ENCODE peak calls at places on chromosomes 12 and 14, in seven cellular contexts. One of them, this sample, is unnamed.

GRCh38 chr12:89154743-89155530 is 197.4 kb downstream of the DUSP6 start:
- DNase-seq in mammary epithelial cell: no peak
- DNase-seq in fibroblast of mammary gland: peak
- DNase-seq in foreskin fibroblast: no peak
- DNase-seq in transverse colon: no peak
- DNase-seq in fibroblast of villous mesenchyme: peak
- DNase-seq in sigmoid colon: no peak
- DNase-seq in this sample: no peak

GRCh38 chr14:103504991-103505565 is 17.6 kb downstream of the CKB start:
- DNase-seq in fibroblast of mammary gland: no peak
- DNase-seq in sigmoid colon: no peak
- DNase-seq in fibroblast of villous mesenchyme: no peak
- DNase-seq in foreskin fibroblast: no peak
- DNase-seq in transverse colon: no peak
- DNase-seq in mammary epithelial cell: no peak
- DNase-seq in this sample: no peak

GRCh38 chr12:59322473-59322872 is 273.4 kb upstream of the SLC16A7 start:
- DNase-seq in transverse colon: no peak
- DNase-seq in fibroblast of villous mesenchyme: no peak
- DNase-seq in fibroblast of mammary gland: no peak
- DNase-seq in mammary epithelial cell: no peak
- DNase-seq in sigmoid colon: no peak
- DNase-seq in foreskin fibroblast: no peak
- DNase-seq in this sample: no peak

GRCh38 chr12:27334052-27334720 is 1.6 kb downstream of the BMAL2 start:
- DNase-seq in transverse colon: no peak
- DNase-seq in foreskin fibroblast: no peak
- DNase-seq in sigmoid colon: no peak
- DNase-seq in fibroblast of mammary gland: no peak
- DNase-seq in fibroblast of villous mesenchyme: no peak
- DNase-seq in mammary epithelial cell: no peak
- DNase-seq in this sample: no peak

GRCh38 chr14:81555051-81555450 is 21.4 kb upstream of the SEL1L start:
- DNase-seq in fibroblast of villous mesenchyme: no peak
- DNase-seq in foreskin fibroblast: no peak
- DNase-seq in transverse colon: no peak
- DNase-seq in mammary epithelial cell: no peak
- DNase-seq in fibroblast of mammary gland: no peak
- DNase-seq in sigmoid colon: no peak
- DNase-seq in this sample: no peak

GRCh38 chr12:89194683-89195082 is 157.6 kb downstream of the DUSP6 start:
- DNase-seq in sigmoid colon: no peak
- DNase-seq in foreskin fibroblast: no peak
- DNase-seq in mammary epithelial cell: no peak
- DNase-seq in fibroblast of villous mesenchyme: no peak
- DNase-seq in transverse colon: no peak
- DNase-seq in fibroblast of mammary gland: no peak
- DNase-seq in this sample: no peak

GRCh38 chr14:51430600-51430999 is 190.6 kb downstream of the TMX1 start:
- DNase-seq in sigmoid colon: no peak
- DNase-seq in fibroblast of mammary gland: no peak
- DNase-seq in transverse colon: no peak
- DNase-seq in fibroblast of villous mesenchyme: peak
- DNase-seq in mammary epithelial cell: no peak
- DNase-seq in foreskin fibroblast: no peak
- DNase-seq in this sample: no peak

GRCh38 chr14:90839024-90839888 is 23.0 kb upstream of the TTC7B start:
- DNase-seq in transverse colon: no peak
- DNase-seq in mammary epithelial cell: no peak
- DNase-seq in foreskin fibroblast: peak
- DNase-seq in fibroblast of villous mesenchyme: peak
- DNase-seq in sigmoid colon: peak
- DNase-seq in fibroblast of mammary gland: peak
- DNase-seq in this sample: peak

GRCh38 chr12:23421556-23421955 is 527.9 kb downstream of the SOX5 start:
- DNase-seq in foreskin fibroblast: no peak
- DNase-seq in mammary epithelial cell: no peak
- DNase-seq in transverse colon: no peak
- DNase-seq in sigmoid colon: no peak
- DNase-seq in fibroblast of mammary gland: no peak
- DNase-seq in fibroblast of villous mesenchyme: no peak
- DNase-seq in this sample: no peak

GRCh38 chr12:4910502-4911315 is 1.0 kb downstream of the KCNA1 start:
- DNase-seq in sigmoid colon: no peak
- DNase-seq in transverse colon: no peak
- DNase-seq in fibroblast of mammary gland: no peak
- DNase-seq in fibroblast of villous mesenchyme: no peak
- DNase-seq in foreskin fibroblast: no peak
- DNase-seq in mammary epithelial cell: no peak
- DNase-seq in this sample: no peak

GRCh38 chr12:113900711-113901110 is 65.4 kb downstream of the RBM19 start:
- DNase-seq in transverse colon: no peak
- DNase-seq in foreskin fibroblast: no peak
- DNase-seq in mammary epithelial cell: no peak
- DNase-seq in sigmoid colon: no peak
- DNase-seq in fibroblast of mammary gland: no peak
- DNase-seq in fibroblast of villous mesenchyme: peak
- DNase-seq in this sample: no peak

GRCh38 chr12:25812295-25812694 is 146.2 kb upstream of the RASSF8 start:
- DNase-seq in transverse colon: no peak
- DNase-seq in foreskin fibroblast: no peak
- DNase-seq in fibroblast of villous mesenchyme: no peak
- DNase-seq in fibroblast of mammary gland: no peak
- DNase-seq in mammary epithelial cell: no peak
- DNase-seq in sigmoid colon: no peak
- DNase-seq in this sample: no peak

GRCh38 chr12:15590180-15590826 is 198.9 kb downstream of the EPS8 start:
- DNase-seq in transverse colon: peak
- DNase-seq in foreskin fibroblast: peak
- DNase-seq in mammary epithelial cell: peak
- DNase-seq in fibroblast of mammary gland: peak
- DNase-seq in sigmoid colon: peak
- DNase-seq in fibroblast of villous mesenchyme: peak
- DNase-seq in this sample: no peak

GRCh38 chr14:95341115-95341514 is 21.4 kb upstream of the CLMN start:
- DNase-seq in mammary epithelial cell: peak
- DNase-seq in sigmoid colon: no peak
- DNase-seq in foreskin fibroblast: no peak
- DNase-seq in transverse colon: no peak
- DNase-seq in fibroblast of mammary gland: peak
- DNase-seq in fibroblast of villous mesenchyme: no peak
- DNase-seq in this sample: no peak

GRCh38 chr12:113093409-113094101 is 37.0 kb downstream of the DTX1 start:
- DNase-seq in fibroblast of villous mesenchyme: no peak
- DNase-seq in sigmoid colon: no peak
- DNase-seq in fibroblast of mammary gland: no peak
- DNase-seq in foreskin fibroblast: no peak
- DNase-seq in transverse colon: no peak
- DNase-seq in mammary epithelial cell: no peak
- DNase-seq in this sample: no peak

GRCh38 chr14:33957299-33957698 is 6.4 kb upstream of the EGLN3 start:
- DNase-seq in mammary epithelial cell: no peak
- DNase-seq in fibroblast of villous mesenchyme: no peak
- DNase-seq in fibroblast of mammary gland: no peak
- DNase-seq in sigmoid colon: no peak
- DNase-seq in transverse colon: no peak
- DNase-seq in foreskin fibroblast: no peak
- DNase-seq in this sample: no peak

GRCh38 chr14:32006267-32007110 is 70.6 kb upstream of the ARHGAP5 start:
- DNase-seq in transverse colon: no peak
- DNase-seq in fibroblast of villous mesenchyme: peak
- DNase-seq in sigmoid colon: no peak
- DNase-seq in fibroblast of mammary gland: no peak
- DNase-seq in foreskin fibroblast: no peak
- DNase-seq in mammary epithelial cell: no peak
- DNase-seq in this sample: no peak

GRCh38 chr14:23933706-23934105 is 19.9 kb upstream of the DHRS4 start:
- DNase-seq in mammary epithelial cell: no peak
- DNase-seq in fibroblast of mammary gland: no peak
- DNase-seq in sigmoid colon: no peak
- DNase-seq in fibroblast of villous mesenchyme: no peak
- DNase-seq in foreskin fibroblast: no peak
- DNase-seq in transverse colon: no peak
- DNase-seq in this sample: no peak

GRCh38 chr14:64706552-64707193 is 2.4 kb downstream of the PLEKHG3 start:
- DNase-seq in sigmoid colon: peak
- DNase-seq in fibroblast of mammary gland: no peak
- DNase-seq in foreskin fibroblast: no peak
- DNase-seq in transverse colon: no peak
- DNase-seq in mammary epithelial cell: no peak
- DNase-seq in fibroblast of villous mesenchyme: peak
- DNase-seq in this sample: no peak

GRCh38 chr12:64494998-64495729 is 43.2 kb downstream of the TBK1 start:
- DNase-seq in sigmoid colon: no peak
- DNase-seq in transverse colon: no peak
- DNase-seq in foreskin fibroblast: no peak
- DNase-seq in fibroblast of villous mesenchyme: no peak
- DNase-seq in fibroblast of mammary gland: no peak
- DNase-seq in mammary epithelial cell: no peak
- DNase-seq in this sample: no peak

GRCh38 chr14:92783813-92784431 is 10.2 kb upstream of the GOLGA5 start:
- DNase-seq in sigmoid colon: no peak
- DNase-seq in fibroblast of mammary gland: peak
- DNase-seq in fibroblast of villous mesenchyme: peak
- DNase-seq in transverse colon: peak
- DNase-seq in foreskin fibroblast: peak
- DNase-seq in mammary epithelial cell: peak
- DNase-seq in this sample: no peak

DNA sequence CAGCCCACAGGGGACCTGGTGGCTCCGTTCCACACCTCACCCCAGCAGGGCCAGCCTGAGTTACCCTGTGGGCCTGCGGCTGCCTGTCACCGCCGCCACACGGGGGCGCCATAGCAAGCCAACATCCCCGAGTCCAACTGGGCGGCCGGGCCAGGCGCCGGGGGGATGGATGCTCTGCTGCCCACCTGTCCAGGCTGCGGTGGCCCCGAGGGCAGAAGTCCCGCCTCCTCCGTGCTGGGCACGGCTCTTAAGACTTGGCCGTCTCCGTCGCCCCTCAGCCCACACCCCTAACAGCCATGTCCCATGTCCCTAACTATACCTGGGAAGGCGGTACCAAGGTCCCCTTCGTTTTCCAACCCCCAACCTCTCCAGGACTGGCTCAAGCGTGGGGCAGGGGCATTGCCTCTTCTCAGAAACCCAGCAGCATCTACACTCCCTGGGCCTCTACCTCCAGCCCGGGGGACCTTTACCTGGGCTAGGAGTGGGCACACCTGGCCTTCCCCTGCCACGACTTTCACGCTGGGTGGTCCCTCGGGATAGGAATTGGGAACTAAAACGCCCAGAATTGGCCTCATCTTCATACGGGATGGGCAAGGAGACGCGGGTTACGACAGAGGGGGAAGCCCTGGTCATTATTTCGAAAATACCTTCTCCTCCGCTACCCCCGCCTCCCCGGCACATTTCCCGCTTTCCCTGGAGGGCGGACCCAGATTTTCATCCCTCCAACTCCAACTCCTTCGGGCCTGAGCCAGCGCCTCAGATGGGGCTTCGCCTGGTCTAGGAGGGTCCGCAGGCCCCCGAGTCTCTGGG is 1.1 kb upstream of the CYP46A1 start:
- DNase-seq in transverse colon: peak
- DNase-seq in sigmoid colon: peak
- DNase-seq in mammary epithelial cell: peak
- DNase-seq in fibroblast of villous mesenchyme: peak
- DNase-seq in foreskin fibroblast: peak
- DNase-seq in fibroblast of mammary gland: peak
- DNase-seq in this sample: peak
- TF ChIP-seq CTCF in transverse colon: peak
- TF ChIP-seq CTCF in sigmoid colon: peak
- TF ChIP-seq CTCF in mammary epithelial cell: peak
- TF ChIP-seq CTCF in fibroblast of villous mesenchyme: peak
- TF ChIP-seq CTCF in foreskin fibroblast: peak
- TF ChIP-seq CTCF in fibroblast of mammary gland: peak
- TF ChIP-seq CTCF in this sample: peak

GRCh38 chr12:3405821-3406220 is 85.2 kb upstream of the PRMT8 start:
- DNase-seq in sigmoid colon: no peak
- DNase-seq in foreskin fibroblast: no peak
- DNase-seq in fibroblast of mammary gland: no peak
- DNase-seq in fibroblast of villous mesenchyme: no peak
- DNase-seq in transverse colon: no peak
- DNase-seq in mammary epithelial cell: no peak
- DNase-seq in this sample: no peak

GRCh38 chr12:3407723-3408122 is 83.3 kb upstream of the PRMT8 start:
- DNase-seq in fibroblast of villous mesenchyme: no peak
- DNase-seq in transverse colon: no peak
- DNase-seq in sigmoid colon: no peak
- DNase-seq in mammary epithelial cell: no peak
- DNase-seq in foreskin fibroblast: no peak
- DNase-seq in fibroblast of mammary gland: no peak
- DNase-seq in this sample: no peak

GRCh38 chr12:3409662-3410061 is 81.3 kb upstream of the PRMT8 start:
- DNase-seq in transverse colon: no peak
- DNase-seq in fibroblast of villous mesenchyme: no peak
- DNase-seq in sigmoid colon: no peak
- DNase-seq in mammary epithelial cell: no peak
- DNase-seq in fibroblast of mammary gland: no peak
- DNase-seq in foreskin fibroblast: no peak
- DNase-seq in this sample: no peak
- TF ChIP-seq CTCF in transverse colon: no peak
- TF ChIP-seq CTCF in fibroblast of villous mesenchyme: no peak
- TF ChIP-seq CTCF in sigmoid colon: no peak
- TF ChIP-seq CTCF in mammary epithelial cell: no peak
- TF ChIP-seq CTCF in fibroblast of mammary gland: no peak
- TF ChIP-seq CTCF in foreskin fibroblast: no peak
- TF ChIP-seq CTCF in this sample: no peak

GRCh38 chr12:20601668-20602280 is 93.4 kb upstream of the SLCO1C1 start:
- DNase-seq in sigmoid colon: no peak
- DNase-seq in fibroblast of villous mesenchyme: peak
- DNase-seq in mammary epithelial cell: no peak
- DNase-seq in transverse colon: no peak
- DNase-seq in foreskin fibroblast: peak
- DNase-seq in fibroblast of mammary gland: peak
- DNase-seq in this sample: no peak
- TF ChIP-seq CTCF in sigmoid colon: peak
- TF ChIP-seq CTCF in fibroblast of villous mesenchyme: peak
- TF ChIP-seq CTCF in mammary epithelial cell: peak
- TF ChIP-seq CTCF in transverse colon: peak
- TF ChIP-seq CTCF in foreskin fibroblast: peak
- TF ChIP-seq CTCF in fibroblast of mammary gland: peak
- TF ChIP-seq CTCF in this sample: peak

DNA sequence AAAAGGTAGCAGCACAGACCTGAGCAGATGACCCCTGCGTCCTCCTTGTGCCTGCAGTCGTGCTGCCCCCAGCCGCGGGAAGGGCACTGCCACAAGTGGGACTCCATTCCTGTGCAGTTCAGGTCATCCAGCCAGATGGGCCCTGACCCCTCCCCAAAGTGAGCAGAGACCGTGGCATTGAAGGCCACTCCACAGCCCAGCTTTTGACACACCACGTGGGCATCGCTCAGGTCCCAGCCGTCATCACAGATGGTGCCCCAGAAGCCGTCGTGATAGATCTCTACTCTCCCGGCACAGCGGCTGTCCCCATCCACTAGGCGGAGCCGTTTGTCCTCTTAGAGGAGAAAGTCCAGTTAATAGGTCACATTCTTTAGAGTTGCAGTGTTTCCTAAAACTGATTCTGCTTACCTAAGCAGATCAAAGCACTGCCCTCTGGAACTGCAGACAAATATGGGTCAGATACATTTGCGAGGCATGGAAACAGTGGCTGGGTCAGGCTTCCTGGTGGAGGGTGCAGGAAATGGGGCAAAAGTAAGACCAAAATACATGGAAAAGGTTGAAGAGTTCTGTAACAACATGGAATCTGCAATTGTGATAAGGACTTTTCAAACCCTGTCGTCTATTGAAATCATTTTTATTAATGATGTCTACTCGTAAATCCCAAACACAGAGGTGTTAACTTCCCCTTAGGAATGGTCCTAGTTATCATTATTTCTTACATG is 69.4 kb downstream of the CD163L1 start:
- DNase-seq in mammary epithelial cell: peak
- DNase-seq in sigmoid colon: peak
- DNase-seq in fibroblast of mammary gland: peak
- DNase-seq in foreskin fibroblast: peak
- DNase-seq in fibroblast of villous mesenchyme: peak
- DNase-seq in transverse colon: peak
- DNase-seq in this sample: no peak
- TF ChIP-seq CTCF in mammary epithelial cell: peak
- TF ChIP-seq CTCF in sigmoid colon: no peak
- TF ChIP-seq CTCF in fibroblast of mammary gland: peak
- TF ChIP-seq CTCF in foreskin fibroblast: peak
- TF ChIP-seq CTCF in fibroblast of villous mesenchyme: peak
- TF ChIP-seq CTCF in transverse colon: peak
- TF ChIP-seq CTCF in this sample: peak